ENCODE peak calls at places on chromosomes 16 and 17, in ten cellular contexts. I, A, T, W, L, F, J, V, M and C are unnamed samples.

GRCh38 chr16:85029413-85029794 is 1.8 kb downstream of the KIAA0513 start:
- DNase-seq in I (no peak), A (peak; percentile 37), T (peak; percentile 65), W (peak; percentile 69), L (peak; percentile 53), F (peak; percentile 45), J (peak; percentile 59), V (no peak), M (peak; percentile 52), C (no peak)

GRCh38 chr16:78523212-78523995 is 423.9 kb downstream of the WWOX start:
- DNase-seq in I (no peak), A (no peak), T (no peak), W (no peak), L (no peak), F (no peak), J (no peak), V (no peak), M (no peak), C (no peak)

GRCh38 chr16:5257462-5257861 is 159.9 kb upstream of the EEF2KMT start:
- DNase-seq in I (no peak), A (no peak), T (no peak), W (no peak), L (no peak), F (no peak), J (no peak), V (no peak), M (no peak), C (no peak)

GRCh38 chr17:8150194-8151119 is 1.7 kb downstream of the PER1 start:
- DNase-seq in I (no peak), A (no peak), T (no peak), W (no peak), L (no peak), F (no peak), J (no peak), V (no peak), M (peak; percentile 28), C (no peak)

GRCh38 chr16:30987581-30988190 is 2.7 kb downstream of the HSD3B7 start:
- DNase-seq in I (no peak), A (no peak), T (no peak), W (no peak), L (no peak), F (no peak), J (no peak), V (no peak), M (no peak), C (no peak)

GRCh38 chr17:6591599-6592158 is 35.3 kb upstream of the PITPNM3 start:
- DNase-seq in I (no peak), A (peak; percentile 60), T (no peak), W (peak; percentile 96), L (no peak), F (no peak), J (no peak), V (no peak), M (no peak), C (no peak)

GRCh38 chr16:28522792-28523191 is 16.0 kb downstream of the NUPR1 start:
- DNase-seq in I (no peak), A (no peak), T (no peak), W (no peak), L (no peak), F (no peak), J (no peak), V (no peak), M (no peak), C (no peak)

GRCh38 chr16:80720759-80721470 is 83.5 kb downstream of the CDYL2 start:
- DNase-seq in I (no peak), A (no peak), T (no peak), W (peak; percentile 19), L (no peak), F (no peak), J (no peak), V (no peak), M (no peak), C (no peak)

GRCh38 chr16:88978608-88979346 is 1.8 kb upstream of the CBFA2T3 start:
- DNase-seq in I (no peak), A (no peak), T (no peak), W (no peak), L (peak; percentile 85), F (no peak), J (no peak), V (no peak), M (no peak), C (no peak)

GRCh38 chr17:39098474-39099090 is 52.9 kb downstream of the PLXDC1 start:
- DNase-seq in I (no peak), A (no peak), T (no peak), W (no peak), L (no peak), F (no peak), J (no peak), V (no peak), M (no peak), C (no peak)

GRCh38 chr17:64507418-64507766 is 615 bp downstream of the CEP95 start:
- DNase-seq in I (no peak), A (peak; percentile 76), T (peak; percentile 65), W (peak; percentile 75), L (no peak), F (peak; percentile 30), J (peak; percentile 27), V (no peak), M (peak; percentile 51), C (peak; percentile 49)

GRCh38 chr17:4753392-4753791 is 13.7 kb upstream of the CXCL16 start:
- DNase-seq in I (no peak), A (no peak), T (no peak), W (no peak), L (no peak), F (no peak), J (no peak), V (no peak), M (no peak), C (no peak)

GRCh38 chr16:30533748-30534367 is 800 bp downstream of the ZNF747 start:
- DNase-seq in I (no peak), A (no peak), T (no peak), W (peak; percentile 10), L (no peak), F (peak; percentile 32), J (peak; percentile 35), V (no peak), M (peak; percentile 59), C (no peak)

GRCh38 chr17:50162466-50163254 is 3.1 kb upstream of the SGCA start:
- DNase-seq in I (no peak), A (no peak), T (no peak), W (no peak), L (no peak), F (no peak), J (no peak), V (no peak), M (no peak), C (no peak)

GRCh38 chr17:42536372-42537155 is 523 bp downstream of the NAGLU start:
- DNase-seq in I (peak; percentile 78), A (peak; percentile 74), T (peak; percentile 93), W (peak; percentile 75), L (peak; percentile 96), F (peak; percentile 84), J (peak; percentile 86), V (peak; percentile 81), M (peak; percentile 99), C (peak; percentile 97)

GRCh38 chr17:37118738-37119137 is 170.0 kb downstream of the AATF start:
- DNase-seq in I (no peak), A (no peak), T (no peak), W (no peak), L (no peak), F (no peak), J (no peak), V (no peak), M (no peak), C (no peak)

GRCh38 chr16:54699656-54700055 is 231.0 kb upstream of the IRX5 start:
- DNase-seq in I (no peak), A (no peak), T (no peak), W (no peak), L (no peak), F (no peak), J (no peak), V (no peak), M (no peak), C (no peak)

GRCh38 chr16:88073201-88073721 is 122.0 kb downstream of the BANP start:
- DNase-seq in I (no peak), A (no peak), T (no peak), W (no peak), L (no peak), F (no peak), J (no peak), V (no peak), M (no peak), C (no peak)

GRCh38 chr16:19168173-19169080 is at the start of gene SYT17:
- DNase-seq in I (peak; percentile 45), A (no peak), T (peak; percentile 28), W (no peak), L (peak; percentile 43), F (peak; percentile 23), J (no peak), V (peak; percentile 35), M (peak; percentile 92), C (peak; percentile 80)

GRCh38 chr17:80363120-80363515 is 51.8 kb upstream of the ENDOV start:
- DNase-seq in I (no peak), A (peak; percentile 6), T (no peak), W (peak; percentile 47), L (no peak), F (no peak), J (no peak), V (no peak), M (no peak), C (no peak)

GRCh38 chr17:32323784-32324590 is 18.0 kb downstream of the C17orf75 start:
- DNase-seq in I (no peak), A (peak; percentile 43), T (no peak), W (no peak), L (no peak), F (peak; percentile 50), J (no peak), V (no peak), M (peak; percentile 73), C (no peak)

GRCh38 chr16:11014159-11014558 is 69.8 kb downstream of the CLEC16A start:
- DNase-seq in I (no peak), A (no peak), T (no peak), W (no peak), L (no peak), F (no peak), J (no peak), V (no peak), M (no peak), C (no peak)

GRCh38 chr17:41544497-41544896 is 16.4 kb upstream of the KRT19 start:
- DNase-seq in I (no peak), A (no peak), T (no peak), W (no peak), L (no peak), F (no peak), J (no peak), V (no peak), M (no peak), C (no peak)

GRCh38 chr16:56606688-56607618 is 1.4 kb upstream of the MT2A start:
- DNase-seq in I (no peak), A (peak; percentile 97), T (peak; percentile 89), W (peak; percentile 100), L (no peak), F (no peak), J (no peak), V (no peak), M (no peak), C (peak; percentile 33)

GRCh38 chr17:80124351-80124981 is 22.5 kb downstream of the EIF4A3 start:
- DNase-seq in I (peak; percentile 38), A (peak; percentile 56), T (no peak), W (peak; percentile 84), L (no peak), F (no peak), J (no peak), V (peak; percentile 75), M (peak; percentile 90), C (peak; percentile 78)

GRCh38 chr16:31243734-31244670 is 15.8 kb upstream of the ITGAM start:
- DNase-seq in I (no peak), A (no peak), T (no peak), W (no peak), L (no peak), F (no peak), J (no peak), V (no peak), M (no peak), C (no peak)